ENCODE peak calls at places on chromosomes 1 and 21, in six cellular contexts. I is fibroblast of pulmonary artery, T is RWPE1, J is astrocyte, P is fibroblast of mammary gland, G is cardiac fibroblast. N is an unnamed sample.

GRCh38 chr1:184823080-184823479 is 68.4 kb upstream of the EDEM3 start:
- DNase-seq in I (no peak), T (no peak), J (no peak), P (no peak), G (no peak), N (peak)

GRCh38 chr1:6104631-6105030 is 58.9 kb downstream of the KCNAB2 start:
- DNase-seq in I (no peak), T (no peak), J (no peak), P (no peak), G (no peak), N (peak)

GRCh38 chr1:98482611-98483010 is 178.9 kb upstream of the SNX7 start:
- DNase-seq in I (no peak), T (no peak), J (no peak), P (no peak), G (no peak), N (no peak)

GRCh38 chr1:24111264-24111997 is 504 bp downstream of the MYOM3 start:
- DNase-seq in I (no peak), T (no peak), J (no peak), P (peak), G (peak), N (no peak)

GRCh38 chr1:191886977-191887376 is 271.3 kb upstream of the RGS18 start:
- DNase-seq in I (peak), T (no peak), J (no peak), P (no peak), G (no peak), N (no peak)

GRCh38 chr1:154553056-154553822 is 5.2 kb downstream of the UBE2Q1 start:
- DNase-seq in I (no peak), T (no peak), J (no peak), P (peak), G (no peak), N (no peak)

GRCh38 chr1:246335126-246335525 is 172.0 kb downstream of the SMYD3 start:
- DNase-seq in I (no peak), T (no peak), J (peak), P (no peak), G (no peak), N (no peak)

GRCh38 chr1:174301295-174302077 is 142.2 kb downstream of the RABGAP1L start:
- DNase-seq in I (no peak), T (no peak), J (no peak), P (no peak), G (no peak), N (no peak)

GRCh38 chr1:201941420-201942128 is 4.8 kb downstream of the LMOD1 start:
- DNase-seq in I (no peak), T (no peak), J (no peak), P (no peak), G (no peak), N (peak)

GRCh38 chr1:53553734-53554509 is 94.7 kb downstream of the DMRTB1 start:
- DNase-seq in I (no peak), T (no peak), J (no peak), P (no peak), G (no peak), N (peak)

GRCh38 chr1:55894521-55894920 is 679.4 kb upstream of the USP24 start:
- DNase-seq in I (peak), T (no peak), J (peak), P (peak), G (peak), N (no peak)

GRCh38 chr1:235160395-235160964 is 570 bp downstream of the RBM34 start:
- DNase-seq in I (peak), T (no peak), J (peak), P (peak), G (peak), N (no peak)

GRCh38 chr1:168693197-168693871 is 35.7 kb downstream of the DPT start:
- DNase-seq in I (no peak), T (no peak), J (no peak), P (no peak), G (no peak), N (no peak)

GRCh38 chr1:167665469-167665868 is 35.4 kb downstream of the RCSD1 start:
- DNase-seq in I (no peak), T (no peak), J (no peak), P (peak), G (no peak), N (no peak)

GRCh38 chr21:46568562-46568961 is 36.3 kb downstream of the S100B start:
- DNase-seq in I (no peak), T (no peak), J (no peak), P (no peak), G (no peak), N (no peak)

GRCh38 chr1:111214884-111215283 is 12.6 kb upstream of the CHI3L2 start:
- DNase-seq in I (no peak), T (no peak), J (no peak), P (no peak), G (no peak), N (no peak)

GRCh38 chr1:154595621-154596020 is 12.4 kb downstream of the ADAR start:
- DNase-seq in I (peak), T (no peak), J (peak), P (peak), G (no peak), N (no peak)

GRCh38 chr1:191693797-191694196 is 464.5 kb upstream of the RGS18 start:
- DNase-seq in I (no peak), T (no peak), J (no peak), P (no peak), G (no peak), N (no peak)

GRCh38 chr1:205616563-205617293 is 15.1 kb downstream of the ELK4 start:
- DNase-seq in I (no peak), T (no peak), J (no peak), P (no peak), G (no peak), N (no peak)

GRCh38 chr1:81937791-81938450 is 137.2 kb downstream of the ADGRL2 start:
- DNase-seq in I (peak), T (no peak), J (no peak), P (peak), G (peak), N (no peak)

GRCh38 chr21:36155603-36156338 is 853 bp upstream of the DOP1B start:
- DNase-seq in I (no peak), T (no peak), J (no peak), P (no peak), G (no peak), N (no peak)

GRCh38 chr1:229572286-229572685 is 13.8 kb upstream of the ABCB10 start:
- DNase-seq in I (no peak), T (no peak), J (no peak), P (no peak), G (no peak), N (no peak)

GRCh38 chr1:214362188-214362882 is 81.4 kb downstream of the SMYD2 start:
- DNase-seq in I (peak), T (no peak), J (peak), P (peak), G (peak), N (no peak)

GRCh38 chr21:33855190-33855589 is 60.4 kb downstream of the ATP5PO start:
- DNase-seq in I (no peak), T (no peak), J (no peak), P (no peak), G (no peak), N (no peak)

DNA sequence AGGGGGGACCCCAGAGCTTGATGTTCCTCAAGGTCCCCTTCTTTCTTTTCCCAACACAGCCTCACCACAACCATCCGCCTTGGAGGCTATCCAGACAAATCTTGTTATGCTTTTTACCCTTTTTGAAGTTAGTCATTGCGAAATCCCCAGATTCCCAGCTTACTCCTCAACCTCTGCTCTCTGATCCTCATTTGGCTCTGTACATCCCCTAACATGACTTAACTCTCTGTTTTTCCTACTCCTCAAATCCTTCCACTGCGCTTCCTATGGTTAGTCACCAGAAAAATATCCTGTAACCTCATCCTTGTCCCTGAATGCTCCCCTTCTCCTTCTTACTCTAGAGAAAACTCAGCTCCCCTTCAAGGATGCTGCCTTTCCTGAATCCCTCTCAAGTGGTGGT is 189.1 kb upstream of the POU3F1 start:
- DNase-seq in I (peak), T (no peak), J (peak), P (peak), G (peak), N (no peak)
- TF ChIP-seq CTCF in I (no peak), T (no peak), J (no peak), P (no peak), G (no peak), N (no peak)

GRCh38 chr1:163875214-163875926 is 553.6 kb downstream of the NUF2 start:
- DNase-seq in I (peak), T (peak), J (peak), P (peak), G (peak), N (no peak)

GRCh38 chr1:163876546-163876945 is 554.8 kb downstream of the NUF2 start:
- DNase-seq in I (peak), T (no peak), J (no peak), P (no peak), G (no peak), N (no peak)

GRCh38 chr1:163872067-163872466 is 550.3 kb downstream of the NUF2 start:
- DNase-seq in I (peak), T (no peak), J (no peak), P (no peak), G (peak), N (no peak)

GRCh38 chr1:163875927-163876320 is 554.2 kb downstream of the NUF2 start:
- DNase-seq in I (peak), T (no peak), J (peak), P (peak), G (peak), N (no peak)

GRCh38 chr1:163874070-163874469 is 552.3 kb downstream of the NUF2 start:
- DNase-seq in I (no peak), T (no peak), J (no peak), P (peak), G (no peak), N (no peak)
- TF ChIP-seq CTCF in I (peak), T (no peak), J (peak), P (peak), G (peak), N (peak)

GRCh38 chr1:204600203-204600602 is 84.0 kb downstream of the MDM4 start:
- DNase-seq in I (no peak), T (no peak), J (no peak), P (no peak), G (no peak), N (no peak)

GRCh38 chr1:204601979-204602653 is 83.4 kb downstream of the LRRN2 start:
- DNase-seq in I (no peak), T (no peak), J (no peak), P (no peak), G (no peak), N (peak)

GRCh38 chr1:204599098-204599497 is 82.9 kb downstream of the MDM4 start:
- DNase-seq in I (no peak), T (no peak), J (no peak), P (peak), G (no peak), N (no peak)

GRCh38 chr1:204599596-204599995 is 83.4 kb downstream of the MDM4 start:
- DNase-seq in I (no peak), T (no peak), J (no peak), P (no peak), G (no peak), N (no peak)

GRCh38 chr1:204600968-204601367 is 84.6 kb downstream of the LRRN2 start:
- DNase-seq in I (no peak), T (peak), J (no peak), P (no peak), G (no peak), N (no peak)
- TF ChIP-seq CTCF in I (peak), T (no peak), J (no peak), P (peak), G (peak), N (peak)

GRCh38 chr1:26584022-26584485 is 54.5 kb downstream of the RPS6KA1 start:
- DNase-seq in I (no peak), T (no peak), J (no peak), P (peak), G (no peak), N (no peak)
- TF ChIP-seq CTCF in I (no peak), T (no peak), J (no peak), P (peak), G (peak), N (no peak)

N was measured in nephron progenitor cell.